ENCODE peak calls at places on chromosomes 7 and 10, in five cellular contexts. B, M, Z, G and Y are unnamed samples.

GRCh38 chr10:3330687-3331086 is 158.1 kb upstream of the PITRM1 start:
- DNase-seq in M (no peak), B (peak), Z (peak), G (no peak), Y (no peak)

GRCh38 chr10:121702351-121703320 is 104.4 kb upstream of the FGFR2 start:
- DNase-seq in Z (peak), G (no peak), B (peak), M (no peak), Y (no peak)

GRCh38 chr10:117543245-117543998 is 876 bp downstream of the EMX2 start:
- DNase-seq in Z (peak), B (peak), M (no peak), G (peak), Y (peak)

GRCh38 chr7:117086788-117087187 is 133.5 kb downstream of the ST7 start:
- DNase-seq in B (no peak), Z (no peak), G (no peak), M (no peak), Y (no peak)

GRCh38 chr7:139699640-139700504 is 77.9 kb downstream of the HIPK2 start:
- DNase-seq in M (no peak), Z (no peak), G (peak), B (no peak), Y (no peak)

GRCh38 chr10:70145666-70146488 is 623 bp downstream of the TYSND1 start:
- DNase-seq in G (peak), M (no peak), B (peak), Z (peak), Y (peak)

GRCh38 chr7:11424006-11424405 is 408.0 kb downstream of the THSD7A start:
- DNase-seq in B (no peak), M (no peak), G (no peak), Z (no peak), Y (no peak)

GRCh38 chr7:33357846-33358245 is 228.5 kb downstream of the BBS9 start:
- DNase-seq in M (no peak), G (no peak), B (no peak), Z (no peak), Y (no peak)

GRCh38 chr10:110843031-110843430 is 28.7 kb upstream of the PDCD4 start:
- DNase-seq in B (no peak), G (no peak), Z (no peak), M (no peak), Y (no peak)

GRCh38 chr7:29077181-29077580 is 69.2 kb downstream of the CPVL start:
- DNase-seq in B (no peak), G (no peak), Z (no peak), M (no peak), Y (no peak)

GRCh38 chr7:130912086-130912909 is 178.3 kb upstream of the KLF14 start:
- DNase-seq in Z (peak), B (peak), G (no peak), M (no peak), Y (no peak)

GRCh38 chr10:20466731-20467130 is 430.4 kb downstream of the NEBL start:
- DNase-seq in M (no peak), Z (no peak), B (peak), G (no peak), Y (no peak)

GRCh38 chr10:17793823-17794759 is 15.1 kb upstream of the MRC1 start:
- DNase-seq in M (no peak), G (no peak), Z (no peak), B (no peak), Y (no peak)

GRCh38 chr7:88092676-88092999 is 127.2 kb downstream of the SRI start:
- DNase-seq in Z (no peak), B (no peak), G (no peak), M (no peak), Y (no peak)

GRCh38 chr7:36311539-36311938 is 78.1 kb upstream of the ANLN start:
- DNase-seq in B (no peak), G (no peak), M (no peak), Z (no peak), Y (no peak)

GRCh38 chr7:36313607-36314006 is 76.1 kb upstream of the ANLN start:
- DNase-seq in B (no peak), Z (no peak), M (no peak), G (no peak), Y (no peak)

GRCh38 chr7:36310897-36311296 is 78.8 kb upstream of the ANLN start:
- DNase-seq in Z (no peak), M (no peak), G (no peak), B (no peak), Y (no peak)

GRCh38 chr7:36312915-36313334 is 76.7 kb upstream of the ANLN start:
- DNase-seq in B (no peak), G (no peak), M (no peak), Z (no peak), Y (peak)

GRCh38 chr7:36312064-36312914 is 77.4 kb upstream of the ANLN start:
- DNase-seq in G (peak), M (no peak), B (peak), Z (no peak), Y (no peak)
- TF ChIP-seq CTCF in G (peak), M (peak), B (peak), Z (no peak), Y (peak)

GRCh38 chr7:136693166-136694119 is 175.0 kb upstream of the CHRM2 start:
- DNase-seq in B (no peak), G (no peak), M (no peak), Z (no peak), Y (no peak)

GRCh38 chr7:136688601-136689000 is 179.9 kb upstream of the CHRM2 start:
- DNase-seq in M (no peak), Z (no peak), B (no peak), G (no peak), Y (no peak)

GRCh38 chr7:136692221-136692620 is 176.2 kb upstream of the CHRM2 start:
- DNase-seq in G (no peak), B (no peak), Z (no peak), M (no peak), Y (no peak)

GRCh38 chr7:136685506-136685905 is 182.9 kb upstream of the CHRM2 start:
- DNase-seq in G (no peak), M (no peak), Z (no peak), B (no peak), Y (no peak)

DNA sequence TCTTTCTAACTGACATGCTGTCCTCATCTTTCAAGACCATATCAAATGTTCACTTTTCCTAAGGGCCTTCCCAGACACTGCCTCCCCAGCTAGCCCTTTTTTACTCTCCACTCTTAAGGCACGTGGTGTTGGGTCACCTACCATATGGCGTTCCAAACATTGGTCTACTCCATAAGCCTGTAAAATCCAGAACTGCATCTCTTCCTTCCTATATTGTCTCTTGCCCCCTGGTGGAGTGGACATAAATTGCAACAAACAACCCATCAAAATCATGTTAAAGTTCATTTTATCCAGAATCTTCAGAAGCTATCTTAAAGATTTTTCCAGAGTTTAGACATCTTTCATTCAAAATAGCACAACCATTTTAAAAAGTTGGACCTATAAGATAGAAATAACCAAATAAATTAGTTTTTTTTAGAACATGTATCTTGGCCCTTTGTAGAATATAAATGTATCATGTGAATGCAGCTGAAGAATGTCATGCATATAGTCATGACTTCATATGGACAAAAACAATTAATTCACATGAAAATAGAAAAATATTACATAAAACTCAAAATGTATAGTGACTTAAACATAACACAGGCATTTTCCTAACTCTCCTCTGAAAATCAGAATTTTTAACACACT is 180.6 kb upstream of the CHRM2 start:
- DNase-seq in M (no peak), Z (peak), G (no peak), B (peak), Y (no peak)
- TF ChIP-seq CTCF in M (no peak), Z (peak), G (peak), B (peak), Y (peak)

DNA sequence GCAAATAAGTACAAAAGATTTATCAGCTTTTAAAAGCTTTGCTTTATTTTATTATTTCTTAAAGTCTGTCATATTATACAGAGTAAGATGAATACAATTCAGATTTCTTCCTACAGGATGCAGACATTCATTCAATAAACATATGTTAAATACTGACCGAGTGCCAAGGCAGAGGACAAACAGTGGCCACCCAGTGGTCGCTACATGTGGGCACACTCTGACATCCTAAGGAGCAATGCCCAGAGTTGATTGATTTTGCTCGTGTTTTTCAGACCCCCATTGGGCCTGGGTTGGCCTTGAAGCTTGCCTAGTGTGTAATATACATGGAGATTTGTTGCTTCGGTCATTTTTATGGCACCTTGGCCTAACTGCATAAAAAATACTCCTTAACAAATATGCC is 201.2 kb downstream of the CCDC3 start:
- DNase-seq in Z (no peak), B (no peak), M (no peak), G (no peak), Y (no peak)
- TF ChIP-seq CTCF in Z (no peak), B (no peak), M (no peak), G (peak), Y (no peak)

GRCh38 chr7:22822486-22823141 is at the start of gene TOMM7:
- DNase-seq in G (peak), M (peak), Z (peak), B (peak), Y (peak)
- TF ChIP-seq CTCF in G (no peak), M (no peak), Z (peak), B (peak), Y (no peak)

GRCh38 chr10:10056958-10057357 is 960.7 kb upstream of the CELF2 start:
- DNase-seq in G (no peak), B (no peak), Z (no peak), M (no peak), Y (no peak)
- TF ChIP-seq CTCF in G (peak), B (no peak), Z (no peak), M (no peak), Y (no peak)

GRCh38 chr10:68194290-68194689 is 37.6 kb downstream of the ATOH7 start:
- DNase-seq in M (no peak), B (no peak), Z (no peak), G (no peak), Y (no peak)
- TF ChIP-seq CTCF in M (no peak), B (no peak), Z (no peak), G (peak), Y (no peak)

DNA sequence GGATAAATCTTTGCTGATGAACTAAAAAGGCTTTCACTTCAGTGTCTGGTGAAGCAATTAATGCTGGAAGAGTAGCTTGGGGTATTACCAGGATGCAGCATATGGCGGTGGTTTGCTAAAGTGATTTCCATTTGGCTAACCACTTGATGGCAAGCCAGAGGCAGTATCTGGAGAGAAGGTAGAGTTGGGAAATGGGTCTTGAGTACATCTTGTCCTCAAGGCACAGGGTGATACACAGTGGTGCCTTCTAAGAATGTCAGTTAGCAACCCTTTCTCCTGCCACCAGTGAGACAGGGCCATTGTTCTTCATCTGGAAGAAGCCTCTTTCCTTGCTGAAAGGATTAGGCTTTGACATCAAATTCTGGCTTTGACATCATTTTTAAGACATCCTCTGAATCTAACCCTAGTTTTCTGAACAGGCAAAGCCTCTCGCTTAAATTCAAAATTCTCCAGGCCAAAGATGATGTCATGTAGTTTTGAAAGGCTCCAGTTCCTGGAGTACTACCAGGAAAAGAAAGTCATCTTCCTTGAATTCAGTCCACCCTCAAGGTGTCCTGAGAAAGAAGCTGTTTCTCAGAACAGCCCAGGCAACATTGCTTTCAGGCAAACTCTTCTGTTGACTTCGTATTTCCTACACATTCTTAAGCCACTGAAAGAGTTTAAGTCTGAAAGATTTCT is 162.4 kb downstream of the ARID5B start:
- DNase-seq in G (no peak), B (peak), Z (peak), M (no peak), Y (no peak)
- TF ChIP-seq CTCF in G (no peak), B (no peak), Z (no peak), M (no peak), Y (no peak)

GRCh38 chr10:21722209-21722608 is 188.2 kb downstream of the MLLT10 start:
- DNase-seq in M (no peak), B (no peak), G (no peak), Z (no peak), Y (no peak)
- TF ChIP-seq CTCF in M (no peak), B (no peak), G (no peak), Z (no peak), Y (no peak)